ENCODE peak calls at places on chromosomes 2 and 18, in five cellular contexts. A is HEK293T, Q is putamen, X is NCI-H774, P is NB4. Z is an unnamed sample.
A peak's percentile ranks its signal among the peaks of the same experiment; 100 is the strongest.

GRCh38 chr2:104733544-104733943 is 120.4 kb upstream of the POU3F3 start:
- DNase-seq in A (peak; percentile 65), Q (no peak), X (no peak), P (peak; percentile 42), Z (no peak)

GRCh38 chr2:193868833-193869232 is 1674.1 kb upstream of the TMEFF2 start:
- DNase-seq in A (no peak), Q (no peak), X (no peak), P (no peak), Z (no peak)

GRCh38 chr2:42593282-42593681 is 24.9 kb downstream of the MTA3 start:
- DNase-seq in A (no peak), Q (no peak), X (no peak), P (no peak), Z (no peak)

GRCh38 chr2:186533717-186534116 is 47.7 kb downstream of the ZC3H15 start:
- DNase-seq in A (no peak), Q (no peak), X (no peak), P (no peak), Z (no peak)

GRCh38 chr2:42901076-42901645 is 108.8 kb upstream of the HAAO start:
- DNase-seq in A (no peak), Q (no peak), X (no peak), P (no peak), Z (no peak)

GRCh38 chr2:6771539-6772365 is 94.0 kb downstream of the CMPK2 start:
- DNase-seq in A (no peak), Q (peak; percentile 12), X (no peak), P (no peak), Z (no peak)

GRCh38 chr2:12720181-12720580 is 3.4 kb downstream of the TRIB2 start:
- DNase-seq in A (no peak), Q (no peak), X (no peak), P (peak; percentile 32), Z (no peak)

GRCh38 chr2:149033716-149034115 is 4.8 kb upstream of the LYPD6B start:
- DNase-seq in A (no peak), Q (no peak), X (peak; percentile 85), P (no peak), Z (no peak)

GRCh38 chr2:179393481-179393880 is 128.8 kb upstream of the SESTD1 start:
- DNase-seq in A (no peak), Q (no peak), X (no peak), P (no peak), Z (no peak)

GRCh38 chr2:196176142-196176738 is 4.9 kb upstream of the STK17B start:
- DNase-seq in A (no peak), Q (no peak), X (no peak), P (no peak), Z (peak; percentile 92)

GRCh38 chr2:50956886-50957285 is 75.0 kb downstream of the NRXN1 start:
- DNase-seq in A (no peak), Q (no peak), X (no peak), P (no peak), Z (no peak)

GRCh38 chr18:79251021-79251420 is 144.7 kb upstream of the NFATC1 start:
- DNase-seq in A (no peak), Q (no peak), X (no peak), P (no peak), Z (no peak)

GRCh38 chr18:76621782-76622495 is 126.9 kb upstream of the ZNF516 start:
- DNase-seq in A (no peak), Q (no peak), X (peak; percentile 45), P (peak; percentile 26), Z (no peak)

GRCh38 chr2:24208490-24208889 is 33.6 kb downstream of the FAM228A start:
- DNase-seq in A (no peak), Q (no peak), X (no peak), P (no peak), Z (no peak)

GRCh38 chr2:73172963-73173362 is 29.4 kb upstream of the NOTO start:
- DNase-seq in A (no peak), Q (peak; percentile 17), X (no peak), P (no peak), Z (peak; percentile 26)

GRCh38 chr2:239153806-239154591 is 246.8 kb downstream of the HDAC4 start:
- DNase-seq in A (no peak), Q (no peak), X (no peak), P (no peak), Z (no peak)

GRCh38 chr2:142112648-142113278 is 18.1 kb downstream of the LRP1B start:
- DNase-seq in A (no peak), Q (no peak), X (no peak), P (peak; percentile 31), Z (no peak)

GRCh38 chr2:54084600-54084999 is 30.8 kb upstream of the ACYP2 start:
- DNase-seq in A (no peak), Q (no peak), X (no peak), P (no peak), Z (no peak)

GRCh38 chr2:205688417-205689200 is 6.3 kb downstream of the NRP2 start:
- DNase-seq in A (no peak), Q (no peak), X (no peak), P (no peak), Z (no peak)

GRCh38 chr2:69641887-69642708 is 1.4 kb downstream of the AAK1 start:
- DNase-seq in A (no peak), Q (no peak), X (no peak), P (no peak), Z (no peak)

GRCh38 chr2:120886967-120887672 is 151.5 kb downstream of the GLI2 start:
- DNase-seq in A (no peak), Q (no peak), X (no peak), P (no peak), Z (no peak)

GRCh38 chr2:30777662-30778505 is 29.4 kb downstream of the CAPN13 start:
- DNase-seq in A (no peak), Q (no peak), X (no peak), P (no peak), Z (no peak)

GRCh38 chr18:55234366-55235093 is 275.3 kb upstream of the CCDC68 start:
- DNase-seq in A (peak; percentile 60), Q (peak; percentile 90), X (peak; percentile 77), P (peak; percentile 80), Z (peak; percentile 69)

GRCh38 chr18:4058179-4058578 is 396.9 kb downstream of the DLGAP1 start:
- DNase-seq in A (no peak), Q (no peak), X (no peak), P (no peak), Z (no peak)

Z was measured in activated CD4-positive, alpha-beta memory T cell treated with anti-CD3 and anti-CD28 coated beads, Interleukin-2, amount 10 ng/mL, durations not matched to agents 7 days and 5 days.